ENCODE peak calls at places on chromosomes 1 and 21, in five cellular contexts. One of them, this sample, is unnamed.

GRCh38 chr1:108089482-108089881 is 110.7 kb downstream of the SLC25A24 start:
- DNase-seq in H54: no peak
- DNase-seq in RPMI7951: peak
- DNase-seq in OCI-LY7: no peak
- DNase-seq in CD4-positive, CD25-positive, alpha-beta regulatory T cell: no peak
- DNase-seq in this sample: no peak

GRCh38 chr21:31159808-31160207 is 121.5 kb upstream of the KRTAP19-8 start:
- DNase-seq in H54: no peak
- DNase-seq in RPMI7951: no peak
- DNase-seq in OCI-LY7: no peak
- DNase-seq in CD4-positive, CD25-positive, alpha-beta regulatory T cell: no peak
- DNase-seq in this sample: no peak

GRCh38 chr1:234925440-234926251 is 203.0 kb downstream of the TOMM20 start:
- DNase-seq in H54: peak
- DNase-seq in RPMI7951: peak
- DNase-seq in OCI-LY7: peak
- DNase-seq in CD4-positive, CD25-positive, alpha-beta regulatory T cell: no peak
- DNase-seq in this sample: no peak

GRCh38 chr1:7375781-7376660 is 395.1 kb upstream of the VAMP3 start:
- DNase-seq in H54: no peak
- DNase-seq in RPMI7951: no peak
- DNase-seq in OCI-LY7: no peak
- DNase-seq in CD4-positive, CD25-positive, alpha-beta regulatory T cell: no peak
- DNase-seq in this sample: no peak

GRCh38 chr1:11070876-11071275 is 11.1 kb upstream of the SRM start:
- DNase-seq in H54: no peak
- DNase-seq in RPMI7951: no peak
- DNase-seq in OCI-LY7: no peak
- DNase-seq in CD4-positive, CD25-positive, alpha-beta regulatory T cell: no peak
- DNase-seq in this sample: no peak

GRCh38 chr21:35016517-35017188 is 32.4 kb downstream of the RUNX1 start:
- DNase-seq in H54: no peak
- DNase-seq in RPMI7951: no peak
- DNase-seq in OCI-LY7: no peak
- DNase-seq in CD4-positive, CD25-positive, alpha-beta regulatory T cell: no peak
- DNase-seq in this sample: no peak

GRCh38 chr1:12166834-12167492 is at the start of gene TNFRSF1B:
- DNase-seq in H54: no peak
- DNase-seq in RPMI7951: peak
- DNase-seq in OCI-LY7: no peak
- DNase-seq in CD4-positive, CD25-positive, alpha-beta regulatory T cell: peak
- DNase-seq in this sample: peak

GRCh38 chr1:147389532-147390184 is 147.2 kb downstream of the CHD1L start:
- DNase-seq in H54: peak
- DNase-seq in RPMI7951: peak
- DNase-seq in OCI-LY7: peak
- DNase-seq in CD4-positive, CD25-positive, alpha-beta regulatory T cell: no peak
- DNase-seq in this sample: peak

GRCh38 chr1:12383786-12384185 is 154.0 kb downstream of the VPS13D start:
- DNase-seq in H54: no peak
- DNase-seq in RPMI7951: no peak
- DNase-seq in OCI-LY7: no peak
- DNase-seq in CD4-positive, CD25-positive, alpha-beta regulatory T cell: no peak
- DNase-seq in this sample: no peak

GRCh38 chr1:29912413-29912812 is 676.1 kb downstream of the PTPRU start:
- DNase-seq in H54: no peak
- DNase-seq in RPMI7951: peak
- DNase-seq in OCI-LY7: no peak
- DNase-seq in CD4-positive, CD25-positive, alpha-beta regulatory T cell: no peak
- DNase-seq in this sample: no peak

GRCh38 chr1:179177182-179177581 is 52.3 kb downstream of the ABL2 start:
- DNase-seq in H54: no peak
- DNase-seq in RPMI7951: peak
- DNase-seq in OCI-LY7: no peak
- DNase-seq in CD4-positive, CD25-positive, alpha-beta regulatory T cell: no peak
- DNase-seq in this sample: no peak

GRCh38 chr1:226577401-226578180 is 29.0 kb downstream of the STUM start:
- DNase-seq in H54: no peak
- DNase-seq in RPMI7951: no peak
- DNase-seq in OCI-LY7: no peak
- DNase-seq in CD4-positive, CD25-positive, alpha-beta regulatory T cell: no peak
- DNase-seq in this sample: no peak

GRCh38 chr21:43269981-43270670 is 101.3 kb downstream of the CRYAA start:
- DNase-seq in H54: no peak
- DNase-seq in RPMI7951: no peak
- DNase-seq in OCI-LY7: no peak
- DNase-seq in CD4-positive, CD25-positive, alpha-beta regulatory T cell: no peak
- DNase-seq in this sample: no peak

GRCh38 chr1:97893844-97894243 is 27.0 kb downstream of the DPYD start:
- DNase-seq in H54: no peak
- DNase-seq in RPMI7951: no peak
- DNase-seq in OCI-LY7: no peak
- DNase-seq in CD4-positive, CD25-positive, alpha-beta regulatory T cell: no peak
- DNase-seq in this sample: no peak

GRCh38 chr1:39529901-39530535 is 38.6 kb downstream of the BMP8A start:
- DNase-seq in H54: no peak
- DNase-seq in RPMI7951: no peak
- DNase-seq in OCI-LY7: no peak
- DNase-seq in CD4-positive, CD25-positive, alpha-beta regulatory T cell: no peak
- DNase-seq in this sample: no peak

GRCh38 chr1:1440941-1441888 is 5.7 kb downstream of the VWA1 start:
- DNase-seq in H54: no peak
- DNase-seq in RPMI7951: no peak
- DNase-seq in OCI-LY7: peak
- DNase-seq in CD4-positive, CD25-positive, alpha-beta regulatory T cell: peak
- DNase-seq in this sample: peak

GRCh38 chr1:20380616-20381035 is 90.0 kb downstream of the VWA5B1 start:
- DNase-seq in H54: peak
- DNase-seq in RPMI7951: peak
- DNase-seq in OCI-LY7: peak
- DNase-seq in CD4-positive, CD25-positive, alpha-beta regulatory T cell: no peak
- DNase-seq in this sample: no peak

GRCh38 chr1:54804471-54805132 is 3.5 kb upstream of the TTC22 start:
- DNase-seq in H54: no peak
- DNase-seq in RPMI7951: peak
- DNase-seq in OCI-LY7: no peak
- DNase-seq in CD4-positive, CD25-positive, alpha-beta regulatory T cell: no peak
- DNase-seq in this sample: no peak

GRCh38 chr1:167797005-167797404 is 75.2 kb downstream of the MPZL1 start:
- DNase-seq in H54: peak
- DNase-seq in RPMI7951: peak
- DNase-seq in OCI-LY7: peak
- DNase-seq in CD4-positive, CD25-positive, alpha-beta regulatory T cell: no peak
- DNase-seq in this sample: no peak

GRCh38 chr1:195899762-195900352 is 708.4 kb downstream of the KCNT2 start:
- DNase-seq in H54: no peak
- DNase-seq in RPMI7951: peak
- DNase-seq in OCI-LY7: no peak
- DNase-seq in CD4-positive, CD25-positive, alpha-beta regulatory T cell: no peak
- DNase-seq in this sample: no peak

GRCh38 chr1:190373705-190374336 is 103.8 kb downstream of the BRINP3 start:
- DNase-seq in H54: no peak
- DNase-seq in RPMI7951: no peak
- DNase-seq in OCI-LY7: peak
- DNase-seq in CD4-positive, CD25-positive, alpha-beta regulatory T cell: no peak
- DNase-seq in this sample: no peak

GRCh38 chr1:68174173-68175113 is 57.9 kb downstream of the WLS start:
- DNase-seq in H54: peak
- DNase-seq in RPMI7951: peak
- DNase-seq in OCI-LY7: no peak
- DNase-seq in CD4-positive, CD25-positive, alpha-beta regulatory T cell: no peak
- DNase-seq in this sample: no peak

GRCh38 chr1:218851601-218852000 is 322.1 kb upstream of the LYPLAL1 start:
- DNase-seq in H54: no peak
- DNase-seq in RPMI7951: no peak
- DNase-seq in OCI-LY7: no peak
- DNase-seq in CD4-positive, CD25-positive, alpha-beta regulatory T cell: no peak
- DNase-seq in this sample: no peak

GRCh38 chr1:67194209-67194863 is 28.1 kb downstream of the IL23R start:
- DNase-seq in H54: no peak
- DNase-seq in RPMI7951: no peak
- DNase-seq in OCI-LY7: no peak
- DNase-seq in CD4-positive, CD25-positive, alpha-beta regulatory T cell: no peak
- DNase-seq in this sample: no peak

GRCh38 chr1:30422251-30422650 is 301.1 kb downstream of the MATN1 start:
- DNase-seq in H54: no peak
- DNase-seq in RPMI7951: no peak
- DNase-seq in OCI-LY7: no peak
- DNase-seq in CD4-positive, CD25-positive, alpha-beta regulatory T cell: no peak
- DNase-seq in this sample: no peak